ENCODE peak calls at places on chromosomes 2 and 18, in four cellular contexts. U, G, I and L are unnamed samples.

GRCh38 chr2:78407960-78408794 is 617.3 kb upstream of the REG3G start:
- DNase-seq in G (no peak), I (no peak), U (no peak), L (no peak)

GRCh38 chr2:187369471-187369870 is 78.6 kb downstream of the CALCRL start:
- DNase-seq in I (no peak), U (no peak), G (no peak), L (no peak)

GRCh38 chr18:21997207-21998143 is 171.9 kb upstream of the GATA6 start:
- DNase-seq in I (peak), G (peak), U (peak), L (no peak)

GRCh38 chr2:59851848-59852475 is 701.5 kb downstream of the BCL11A start:
- DNase-seq in U (no peak), I (no peak), G (no peak), L (no peak)

GRCh38 chr2:178498137-178498536 is 17.9 kb downstream of the PLEKHA3 start:
- DNase-seq in U (no peak), I (no peak), G (no peak), L (no peak)

GRCh38 chr18:41645600-41646360 is 309.3 kb upstream of the PIK3C3 start:
- DNase-seq in U (peak), I (no peak), G (no peak), L (no peak)

GRCh38 chr2:100782376-100782878 is 37.5 kb upstream of the NPAS2 start:
- DNase-seq in U (no peak), G (no peak), I (no peak), L (no peak)

GRCh38 chr2:196328088-196328680 is 156.8 kb upstream of the STK17B start:
- DNase-seq in U (no peak), I (no peak), G (no peak), L (no peak)

GRCh38 chr18:25818505-25818904 is 271.9 kb downstream of the SS18 start:
- DNase-seq in G (no peak), I (no peak), U (no peak), L (no peak)

GRCh38 chr2:40240067-40240466 is 211.8 kb downstream of the SLC8A1 start:
- DNase-seq in I (no peak), G (peak), U (no peak), L (peak)

GRCh38 chr2:169069341-169069740 is at the start of gene DHRS9:
- DNase-seq in G (peak), I (peak), U (no peak), L (no peak)

GRCh38 chr2:148994341-148994740 is 44.2 kb upstream of the LYPD6B start:
- DNase-seq in G (no peak), U (peak), I (no peak), L (no peak)

GRCh38 chr2:84792856-84793522 is 87.9 kb downstream of the TRABD2A start:
- DNase-seq in U (no peak), G (no peak), I (no peak), L (no peak)

GRCh38 chr2:8719528-8719927 is 37.7 kb downstream of the ID2 start:
- DNase-seq in U (no peak), I (no peak), G (no peak), L (no peak)

GRCh38 chr2:100422320-100422719 is 4.9 kb upstream of the CHST10 start:
- DNase-seq in I (peak), U (peak), G (peak), L (no peak)